ENCODE peak calls at places on chromosomes 12 and 14, in four cellular contexts. X is left ventricle myocardium inferior; B is GM10248; I is CD8-positive, alpha-beta T cell. P is an unnamed sample.

GRCh38 chr14:103782376-103782775 is 65.0 kb downstream of the PPP1R13B start:
- DNase-seq in X (no peak), B (no peak), I (no peak), P (no peak)

GRCh38 chr12:56900583-56900982 is 33.6 kb downstream of the SDR9C7 start:
- DNase-seq in X (no peak), B (no peak), I (no peak), P (no peak)

GRCh38 chr14:24425704-24426103 is 3.8 kb downstream of the CBLN3 start:
- DNase-seq in X (no peak), B (no peak), I (no peak), P (no peak)

GRCh38 chr12:99444859-99445316 is 202.7 kb upstream of the GARIN6 start:
- DNase-seq in X (no peak), B (no peak), I (no peak), P (no peak)

GRCh38 chr12:10293151-10293550 is 14.5 kb upstream of the KLRD1 start:
- DNase-seq in X (no peak), B (no peak), I (no peak), P (no peak)

GRCh38 chr12:84038241-84038640 is 874.4 kb downstream of the SLC6A15 start:
- DNase-seq in X (no peak), B (no peak), I (no peak), P (no peak)

GRCh38 chr12:6146509-6146908 is 22.0 kb upstream of the VWF start:
- DNase-seq in X (no peak), B (no peak), I (no peak), P (no peak)

GRCh38 chr14:67311868-67312267 is 47.7 kb downstream of the ATP6V1D start:
- DNase-seq in X (no peak), B (no peak), I (no peak), P (no peak)

GRCh38 chr12:64160718-64161060 is 61.4 kb downstream of the KICS2 start:
- DNase-seq in X (no peak), B (no peak), I (no peak), P (no peak)

GRCh38 chr14:72800848-72801370 is 93.0 kb downstream of the DPF3 start:
- DNase-seq in X (no peak), B (no peak), I (no peak), P (no peak)

GRCh38 chr12:50246159-50246865 is 37.0 kb downstream of the LIMA1 start:
- DNase-seq in X (no peak), B (no peak), I (no peak), P (no peak)

GRCh38 chr14:71960620-71961353 is 28.6 kb downstream of the RGS6 start:
- DNase-seq in X (no peak), B (no peak), I (no peak), P (no peak)

GRCh38 chr12:107929436-107929835 is 154.9 kb downstream of the ASCL4 start:
- DNase-seq in X (no peak), B (no peak), I (no peak), P (peak; percentile 33)

GRCh38 chr12:11901687-11902524 is 168.8 kb upstream of the BCL2L14 start:
- DNase-seq in X (no peak), B (peak; percentile 37), I (no peak), P (no peak)

GRCh38 chr12:5466521-5466960 is 34.6 kb downstream of the NTF3 start:
- DNase-seq in X (no peak), B (no peak), I (no peak), P (no peak)

GRCh38 chr14:101113108-101113612 is 209.6 kb upstream of the RTL1 start:
- DNase-seq in X (no peak), B (no peak), I (no peak), P (no peak)

GRCh38 chr14:61147898-61148549 is 133.1 kb downstream of the TMEM30B start:
- DNase-seq in X (no peak), B (no peak), I (no peak), P (no peak)

GRCh38 chr14:58572092-58572853 is 65.5 kb upstream of the DACT1 start:
- DNase-seq in X (no peak), B (no peak), I (no peak), P (no peak)

GRCh38 chr12:98883231-98883630 is 238.1 kb downstream of the APAF1 start:
- DNase-seq in X (no peak), B (no peak), I (no peak), P (no peak)

GRCh38 chr14:50726372-50727107 is 58.4 kb upstream of the SAV1 start:
- DNase-seq in X (no peak), B (peak; percentile 20), I (no peak), P (peak; percentile 28)

GRCh38 chr12:104985206-104985605 is 910 bp upstream of the NOPCHAP1 start:
- DNase-seq in X (no peak), B (no peak), I (no peak), P (no peak)

GRCh38 chr12:65696227-65696626 is 128.1 kb upstream of the HMGA2 start:
- DNase-seq in X (no peak), B (no peak), I (no peak), P (no peak)

GRCh38 chr14:72600551-72601330 is 293.2 kb downstream of the DPF3 start:
- DNase-seq in X (no peak), B (no peak), I (no peak), P (no peak)

GRCh38 chr14:96805906-96806305 is 8.7 kb downstream of the VRK1 start:
- DNase-seq in X (peak; percentile 20), B (no peak), I (no peak), P (no peak)

GRCh38 chr12:69555461-69555860 is 29.8 kb upstream of the CCT2 start:
- DNase-seq in X (no peak), B (no peak), I (no peak), P (no peak)

DNA sequence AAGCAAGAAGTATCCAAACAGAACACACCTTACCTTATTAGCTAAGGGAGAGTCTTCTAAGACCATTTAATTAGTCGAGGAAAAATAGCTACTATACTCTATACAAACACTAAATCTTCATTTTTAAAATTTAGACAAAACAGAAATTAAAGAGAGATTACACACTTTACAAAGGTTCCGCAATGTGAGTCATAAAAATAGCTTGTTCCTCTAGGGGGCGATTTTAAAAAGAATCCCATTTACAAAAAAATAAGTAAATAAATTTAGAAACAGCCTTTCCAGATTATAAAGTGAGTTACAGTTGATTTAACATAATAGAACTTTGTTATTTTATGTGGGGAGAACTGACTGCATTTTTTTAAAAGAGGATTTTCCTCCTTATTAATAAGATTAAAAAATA is 201.6 kb downstream of the PAX9 start:
- DNase-seq in X (no peak), B (no peak), I (no peak), P (no peak)
- TF ChIP-seq CTCF in X (no peak), B (no peak), I (no peak), P (no peak)

DNA sequence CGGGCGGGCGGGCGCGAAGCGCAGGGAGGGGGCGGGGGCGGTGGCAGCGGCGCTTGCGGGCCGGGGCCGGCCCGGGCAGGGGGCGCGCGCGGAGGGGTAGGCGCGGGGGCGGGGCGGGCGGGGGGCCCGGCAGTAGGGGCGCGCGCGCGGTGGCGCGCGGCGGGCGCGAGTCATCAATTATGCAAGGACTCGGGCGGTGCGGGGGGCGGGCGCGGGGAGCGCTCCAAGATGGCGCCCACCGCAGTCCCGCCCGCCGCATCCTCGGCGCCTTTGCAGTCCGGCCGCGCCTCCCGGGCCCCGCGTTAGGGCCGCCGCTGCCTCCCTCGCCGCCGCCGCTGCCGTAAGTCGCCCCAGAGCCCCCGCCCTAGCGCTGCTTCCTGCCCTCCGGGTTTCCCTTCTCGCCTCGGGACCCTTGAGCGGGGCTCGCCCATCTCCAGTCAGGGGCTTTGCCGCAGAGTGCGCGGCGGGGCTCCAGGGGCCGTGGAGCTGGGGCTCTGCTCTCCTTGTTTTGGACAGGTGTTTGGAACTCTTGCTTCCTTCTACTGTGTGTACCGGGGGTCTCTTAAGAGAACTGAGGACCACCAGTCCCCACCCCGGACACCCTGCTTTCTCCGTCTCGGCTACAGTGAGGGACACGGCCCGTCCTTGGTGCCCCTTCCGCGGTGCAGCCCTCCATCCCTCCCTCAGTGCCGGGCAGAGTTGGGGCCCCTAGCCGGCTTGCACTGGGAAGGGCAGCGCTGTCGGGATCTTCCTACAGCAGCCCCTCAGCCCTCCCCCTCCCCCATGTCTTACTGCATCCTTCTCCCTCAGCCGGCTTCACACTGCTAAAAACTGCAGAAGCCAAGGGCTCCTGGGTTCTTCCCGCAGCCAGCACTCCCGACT is at the start of gene SCN8A:
- DNase-seq in X (peak; percentile 23), B (peak; percentile 61), I (peak; percentile 55), P (peak; percentile 61)
- TF ChIP-seq CTCF in X (no peak), B (no peak), I (no peak), P (no peak)

GRCh38 chr14:22836301-22837058 is at the start of gene MMP14:
- DNase-seq in X (peak; percentile 73), B (no peak), I (no peak), P (peak; percentile 41)
- TF ChIP-seq CTCF in X (peak; percentile 48), B (no peak), I (no peak), P (peak; percentile 4)

GRCh38 chr14:89540009-89540829 is 123.2 kb upstream of the FOXN3 start:
- DNase-seq in X (no peak), B (no peak), I (no peak), P (no peak)
- TF ChIP-seq CTCF in X (no peak), B (no peak), I (no peak), P (no peak)

GRCh38 chr12:29241821-29242591 is 92.9 kb downstream of the FAR2 start:
- DNase-seq in X (no peak), B (peak; percentile 26), I (no peak), P (peak; percentile 15)
- TF ChIP-seq CTCF in X (peak; percentile 50), B (no peak), I (no peak), P (no peak)

GRCh38 chr14:46580941-46581671 is 70.5 kb downstream of the RPL10L start:
- DNase-seq in X (no peak), B (peak; percentile 13), I (no peak), P (peak; percentile 15)
- TF ChIP-seq CTCF in X (no peak), B (peak; percentile 47), I (no peak), P (peak; percentile 67)

P was measured in GM13977.